ENCODE peak calls at places on chromosomes 13 and 19, in ten cellular contexts. One of them, this sample, is unnamed.

GRCh38 chr19:57280913-57281425 is 684 bp downstream of the ZNF460 start:
- DNase-seq in kidney epithelial cell: no peak
- DNase-seq in fibroblast of the aortic adventitia: peak; percentile 15
- DNase-seq in AG04449: no peak
- DNase-seq in cardiac muscle cell: no peak
- DNase-seq in right atrium auricular region: no peak
- DNase-seq in heart right ventricle: no peak
- DNase-seq in cardiac fibroblast: peak; percentile 27
- DNase-seq in thoracic aorta: no peak
- DNase-seq in astrocyte of the cerebellum: no peak
- DNase-seq in this sample: peak; percentile 13

GRCh38 chr13:25645681-25646080 is 273.9 kb downstream of the ATP8A2 start:
- DNase-seq in kidney epithelial cell: no peak
- DNase-seq in fibroblast of the aortic adventitia: no peak
- DNase-seq in AG04449: no peak
- DNase-seq in cardiac muscle cell: no peak
- DNase-seq in right atrium auricular region: no peak
- DNase-seq in heart right ventricle: no peak
- DNase-seq in cardiac fibroblast: no peak
- DNase-seq in thoracic aorta: no peak
- DNase-seq in astrocyte of the cerebellum: no peak
- DNase-seq in this sample: no peak

GRCh38 chr13:25494708-25495411 is 123.1 kb downstream of the ATP8A2 start:
- DNase-seq in kidney epithelial cell: no peak
- DNase-seq in fibroblast of the aortic adventitia: no peak
- DNase-seq in AG04449: no peak
- DNase-seq in cardiac muscle cell: no peak
- DNase-seq in right atrium auricular region: no peak
- DNase-seq in heart right ventricle: no peak
- DNase-seq in cardiac fibroblast: no peak
- DNase-seq in thoracic aorta: no peak
- DNase-seq in astrocyte of the cerebellum: no peak
- DNase-seq in this sample: no peak

GRCh38 chr13:24043590-24044350 is 116.8 kb upstream of the SPATA13 start:
- DNase-seq in kidney epithelial cell: no peak
- DNase-seq in fibroblast of the aortic adventitia: no peak
- DNase-seq in AG04449: no peak
- DNase-seq in cardiac muscle cell: no peak
- DNase-seq in right atrium auricular region: no peak
- DNase-seq in heart right ventricle: no peak
- DNase-seq in cardiac fibroblast: no peak
- DNase-seq in thoracic aorta: no peak
- DNase-seq in astrocyte of the cerebellum: no peak
- DNase-seq in this sample: no peak

GRCh38 chr19:32041681-32042292 is 303.6 kb upstream of the ZNF507 start:
- DNase-seq in kidney epithelial cell: no peak
- DNase-seq in fibroblast of the aortic adventitia: peak; percentile 41
- DNase-seq in AG04449: no peak
- DNase-seq in cardiac muscle cell: peak; percentile 56
- DNase-seq in right atrium auricular region: no peak
- DNase-seq in heart right ventricle: peak; percentile 57
- DNase-seq in cardiac fibroblast: peak; percentile 28
- DNase-seq in thoracic aorta: no peak
- DNase-seq in astrocyte of the cerebellum: peak; percentile 18
- DNase-seq in this sample: peak; percentile 30

GRCh38 chr13:44068737-44069136 is 189.0 kb downstream of the LACC1 start:
- DNase-seq in kidney epithelial cell: no peak
- DNase-seq in fibroblast of the aortic adventitia: peak; percentile 39
- DNase-seq in AG04449: no peak
- DNase-seq in cardiac muscle cell: peak; percentile 50
- DNase-seq in right atrium auricular region: no peak
- DNase-seq in heart right ventricle: no peak
- DNase-seq in cardiac fibroblast: peak; percentile 76
- DNase-seq in thoracic aorta: no peak
- DNase-seq in astrocyte of the cerebellum: peak; percentile 19
- DNase-seq in this sample: peak; percentile 40

GRCh38 chr19:29255006-29255405 is 42.1 kb upstream of the UQCRFS1 start:
- DNase-seq in kidney epithelial cell: no peak
- DNase-seq in fibroblast of the aortic adventitia: no peak
- DNase-seq in AG04449: no peak
- DNase-seq in cardiac muscle cell: no peak
- DNase-seq in right atrium auricular region: no peak
- DNase-seq in heart right ventricle: no peak
- DNase-seq in cardiac fibroblast: no peak
- DNase-seq in thoracic aorta: no peak
- DNase-seq in astrocyte of the cerebellum: no peak
- DNase-seq in this sample: no peak

GRCh38 chr19:3006075-3006767 is 22.9 kb downstream of the TLE2 start:
- DNase-seq in kidney epithelial cell: no peak
- DNase-seq in fibroblast of the aortic adventitia: no peak
- DNase-seq in AG04449: no peak
- DNase-seq in cardiac muscle cell: no peak
- DNase-seq in right atrium auricular region: no peak
- DNase-seq in heart right ventricle: no peak
- DNase-seq in cardiac fibroblast: no peak
- DNase-seq in thoracic aorta: no peak
- DNase-seq in astrocyte of the cerebellum: no peak
- DNase-seq in this sample: no peak

GRCh38 chr13:106905380-106906259 is 337.7 kb upstream of the ARGLU1 start:
- DNase-seq in kidney epithelial cell: no peak
- DNase-seq in fibroblast of the aortic adventitia: no peak
- DNase-seq in AG04449: no peak
- DNase-seq in cardiac muscle cell: no peak
- DNase-seq in right atrium auricular region: no peak
- DNase-seq in heart right ventricle: peak; percentile 14
- DNase-seq in cardiac fibroblast: no peak
- DNase-seq in thoracic aorta: no peak
- DNase-seq in astrocyte of the cerebellum: no peak
- DNase-seq in this sample: no peak

GRCh38 chr19:7611541-7612279 is 16.0 kb downstream of the CAMSAP3 start:
- DNase-seq in kidney epithelial cell: no peak
- DNase-seq in fibroblast of the aortic adventitia: no peak
- DNase-seq in AG04449: no peak
- DNase-seq in cardiac muscle cell: no peak
- DNase-seq in right atrium auricular region: no peak
- DNase-seq in heart right ventricle: no peak
- DNase-seq in cardiac fibroblast: no peak
- DNase-seq in thoracic aorta: no peak
- DNase-seq in astrocyte of the cerebellum: no peak
- DNase-seq in this sample: no peak

GRCh38 chr13:69856331-69856730 is 251.3 kb upstream of the ATXN8OS start:
- DNase-seq in kidney epithelial cell: peak; percentile 68
- DNase-seq in fibroblast of the aortic adventitia: no peak
- DNase-seq in AG04449: no peak
- DNase-seq in cardiac muscle cell: no peak
- DNase-seq in right atrium auricular region: no peak
- DNase-seq in heart right ventricle: no peak
- DNase-seq in cardiac fibroblast: no peak
- DNase-seq in thoracic aorta: no peak
- DNase-seq in astrocyte of the cerebellum: peak; percentile 6
- DNase-seq in this sample: no peak

GRCh38 chr13:23579072-23579885 is 9.1 kb downstream of the TNFRSF19 start:
- DNase-seq in kidney epithelial cell: no peak
- DNase-seq in fibroblast of the aortic adventitia: peak; percentile 66
- DNase-seq in AG04449: no peak
- DNase-seq in cardiac muscle cell: peak; percentile 90
- DNase-seq in right atrium auricular region: peak; percentile 91
- DNase-seq in heart right ventricle: peak; percentile 95
- DNase-seq in cardiac fibroblast: peak; percentile 86
- DNase-seq in thoracic aorta: peak; percentile 39
- DNase-seq in astrocyte of the cerebellum: peak; percentile 56
- DNase-seq in this sample: peak; percentile 85

GRCh38 chr19:33100894-33101644 is 20.1 kb downstream of the GPATCH1 start:
- DNase-seq in kidney epithelial cell: no peak
- DNase-seq in fibroblast of the aortic adventitia: no peak
- DNase-seq in AG04449: no peak
- DNase-seq in cardiac muscle cell: no peak
- DNase-seq in right atrium auricular region: no peak
- DNase-seq in heart right ventricle: no peak
- DNase-seq in cardiac fibroblast: no peak
- DNase-seq in thoracic aorta: no peak
- DNase-seq in astrocyte of the cerebellum: no peak
- DNase-seq in this sample: no peak

GRCh38 chr13:43377955-43378354 is 354.6 kb downstream of the DNAJC15 start:
- DNase-seq in kidney epithelial cell: no peak
- DNase-seq in fibroblast of the aortic adventitia: peak; percentile 93
- DNase-seq in AG04449: no peak
- DNase-seq in cardiac muscle cell: peak; percentile 40
- DNase-seq in right atrium auricular region: no peak
- DNase-seq in heart right ventricle: no peak
- DNase-seq in cardiac fibroblast: peak; percentile 85
- DNase-seq in thoracic aorta: no peak
- DNase-seq in astrocyte of the cerebellum: no peak
- DNase-seq in this sample: no peak

DNA sequence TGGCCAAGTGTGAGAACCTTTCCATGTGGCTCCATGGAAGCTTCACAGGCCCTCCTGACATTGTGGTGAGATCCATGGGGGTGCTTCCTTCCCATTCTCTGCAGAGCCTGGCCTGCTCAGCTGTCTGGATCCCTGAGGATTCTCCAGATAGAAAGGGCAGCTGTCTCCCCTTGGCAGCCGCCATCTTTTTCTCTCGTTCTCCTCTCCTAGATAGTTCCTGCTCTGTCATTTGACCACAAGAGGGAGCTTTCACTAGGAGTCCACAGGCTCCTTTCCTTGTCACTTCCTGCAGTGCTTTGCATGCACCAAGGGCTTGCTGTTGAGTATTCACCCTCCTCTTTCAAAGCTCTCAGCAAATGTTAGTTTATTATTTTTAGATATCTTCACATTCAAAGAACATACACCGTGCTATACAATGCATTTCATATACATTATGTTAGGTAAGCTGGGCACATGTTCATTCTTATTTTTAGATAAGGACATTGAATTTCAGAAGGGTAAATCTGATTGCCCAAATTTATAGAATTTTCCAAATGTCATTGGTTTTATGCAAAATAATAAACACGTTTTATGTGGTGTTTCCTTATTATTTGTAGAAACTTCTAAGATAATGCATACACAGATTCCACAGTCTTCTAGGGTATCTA is 133.2 kb downstream of the FRY start:
- DNase-seq in kidney epithelial cell: no peak
- DNase-seq in fibroblast of the aortic adventitia: peak; percentile 77
- DNase-seq in AG04449: no peak
- DNase-seq in cardiac muscle cell: peak; percentile 84
- DNase-seq in right atrium auricular region: no peak
- DNase-seq in heart right ventricle: no peak
- DNase-seq in cardiac fibroblast: peak; percentile 86
- DNase-seq in thoracic aorta: no peak
- DNase-seq in astrocyte of the cerebellum: peak; percentile 45
- DNase-seq in this sample: peak; percentile 65
- TF ChIP-seq CTCF in kidney epithelial cell: peak; percentile 71
- TF ChIP-seq CTCF in fibroblast of the aortic adventitia: peak; percentile 74
- TF ChIP-seq CTCF in AG04449: peak; percentile 71
- TF ChIP-seq CTCF in cardiac muscle cell: peak; percentile 77
- TF ChIP-seq CTCF in right atrium auricular region: peak; percentile 58
- TF ChIP-seq CTCF in heart right ventricle: peak; percentile 49
- TF ChIP-seq CTCF in cardiac fibroblast: peak; percentile 86
- TF ChIP-seq CTCF in thoracic aorta: peak; percentile 10
- TF ChIP-seq CTCF in astrocyte of the cerebellum: peak; percentile 77
- TF ChIP-seq CTCF in this sample: peak; percentile 74

GRCh38 chr13:59409651-59410200 is 754.0 kb downstream of the DIAPH3 start:
- DNase-seq in kidney epithelial cell: no peak
- DNase-seq in fibroblast of the aortic adventitia: no peak
- DNase-seq in AG04449: no peak
- DNase-seq in cardiac muscle cell: no peak
- DNase-seq in right atrium auricular region: no peak
- DNase-seq in heart right ventricle: no peak
- DNase-seq in cardiac fibroblast: no peak
- DNase-seq in thoracic aorta: no peak
- DNase-seq in astrocyte of the cerebellum: no peak
- DNase-seq in this sample: no peak
- H3K4me3 ChIP-seq in kidney epithelial cell: no peak overlapping the region
- H3K4me3 ChIP-seq in fibroblast of the aortic adventitia: no peak overlapping the region
- H3K4me3 ChIP-seq in AG04449: no peak overlapping the region
- H3K4me3 ChIP-seq in cardiac muscle cell: no peak overlapping the region
- H3K4me3 ChIP-seq in right atrium auricular region: no peak overlapping the region
- H3K4me3 ChIP-seq in heart right ventricle: no peak overlapping the region
- H3K4me3 ChIP-seq in cardiac fibroblast: no peak overlapping the region
- H3K4me3 ChIP-seq in thoracic aorta: no peak overlapping the region
- H3K4me3 ChIP-seq in astrocyte of the cerebellum: no peak overlapping the region
- H3K4me3 ChIP-seq in this sample: no peak overlapping the region

GRCh38 chr13:94950303-94950702 is 238.0 kb upstream of the SOX21 start:
- DNase-seq in kidney epithelial cell: no peak
- DNase-seq in fibroblast of the aortic adventitia: peak; percentile 7
- DNase-seq in AG04449: no peak
- DNase-seq in cardiac muscle cell: peak; percentile 20
- DNase-seq in right atrium auricular region: no peak
- DNase-seq in heart right ventricle: no peak
- DNase-seq in cardiac fibroblast: no peak
- DNase-seq in thoracic aorta: no peak
- DNase-seq in astrocyte of the cerebellum: no peak
- DNase-seq in this sample: peak; percentile 19
- TF ChIP-seq CTCF in kidney epithelial cell: no peak
- TF ChIP-seq CTCF in fibroblast of the aortic adventitia: no peak
- TF ChIP-seq CTCF in AG04449: no peak
- TF ChIP-seq CTCF in cardiac muscle cell: peak; percentile 5
- TF ChIP-seq CTCF in right atrium auricular region: no peak
- TF ChIP-seq CTCF in heart right ventricle: no peak
- TF ChIP-seq CTCF in cardiac fibroblast: no peak
- TF ChIP-seq CTCF in thoracic aorta: no peak
- TF ChIP-seq CTCF in astrocyte of the cerebellum: peak; percentile 16
- TF ChIP-seq CTCF in this sample: peak; percentile 28

GRCh38 chr19:45153339-45154063 is 7.3 kb downstream of the NKPD1 start:
- DNase-seq in kidney epithelial cell: no peak
- DNase-seq in fibroblast of the aortic adventitia: peak; percentile 42
- DNase-seq in AG04449: no peak
- DNase-seq in cardiac muscle cell: peak; percentile 68
- DNase-seq in right atrium auricular region: no peak
- DNase-seq in heart right ventricle: peak; percentile 40
- DNase-seq in cardiac fibroblast: peak; percentile 34
- DNase-seq in thoracic aorta: no peak
- DNase-seq in astrocyte of the cerebellum: no peak
- DNase-seq in this sample: peak; percentile 61

GRCh38 chr19:45156231-45156630 is 4.6 kb downstream of the NKPD1 start:
- DNase-seq in kidney epithelial cell: no peak
- DNase-seq in fibroblast of the aortic adventitia: no peak
- DNase-seq in AG04449: no peak
- DNase-seq in cardiac muscle cell: no peak
- DNase-seq in right atrium auricular region: no peak
- DNase-seq in heart right ventricle: no peak
- DNase-seq in cardiac fibroblast: no peak
- DNase-seq in thoracic aorta: no peak
- DNase-seq in astrocyte of the cerebellum: no peak
- DNase-seq in this sample: no peak

GRCh38 chr19:45152504-45153338 is 8.1 kb downstream of the NKPD1 start:
- DNase-seq in kidney epithelial cell: no peak
- DNase-seq in fibroblast of the aortic adventitia: peak; percentile 40
- DNase-seq in AG04449: no peak
- DNase-seq in cardiac muscle cell: peak; percentile 72
- DNase-seq in right atrium auricular region: peak; percentile 61
- DNase-seq in heart right ventricle: peak; percentile 39
- DNase-seq in cardiac fibroblast: peak; percentile 54
- DNase-seq in thoracic aorta: no peak
- DNase-seq in astrocyte of the cerebellum: no peak
- DNase-seq in this sample: peak; percentile 66

GRCh38 chr19:45151821-45152503 is 8.8 kb downstream of the NKPD1 start:
- DNase-seq in kidney epithelial cell: no peak
- DNase-seq in fibroblast of the aortic adventitia: no peak
- DNase-seq in AG04449: no peak
- DNase-seq in cardiac muscle cell: no peak
- DNase-seq in right atrium auricular region: no peak
- DNase-seq in heart right ventricle: no peak
- DNase-seq in cardiac fibroblast: no peak
- DNase-seq in thoracic aorta: no peak
- DNase-seq in astrocyte of the cerebellum: no peak
- DNase-seq in this sample: no peak

GRCh38 chr19:45154064-45154827 is 6.5 kb downstream of the NKPD1 start:
- DNase-seq in kidney epithelial cell: no peak
- DNase-seq in fibroblast of the aortic adventitia: peak; percentile 83
- DNase-seq in AG04449: peak; percentile 4
- DNase-seq in cardiac muscle cell: peak; percentile 94
- DNase-seq in right atrium auricular region: peak; percentile 67
- DNase-seq in heart right ventricle: no peak
- DNase-seq in cardiac fibroblast: peak; percentile 89
- DNase-seq in thoracic aorta: no peak
- DNase-seq in astrocyte of the cerebellum: peak; percentile 59
- DNase-seq in this sample: peak; percentile 96
- H3K4me3 ChIP-seq in kidney epithelial cell: no peak overlapping the region
- H3K4me3 ChIP-seq in fibroblast of the aortic adventitia: no peak overlapping the region
- H3K4me3 ChIP-seq in AG04449: no peak overlapping the region
- H3K4me3 ChIP-seq in cardiac muscle cell: peak overlapping the region; percentile 1
- H3K4me3 ChIP-seq in right atrium auricular region: peak overlapping the region; percentile 2
- H3K4me3 ChIP-seq in heart right ventricle: no peak overlapping the region
- H3K4me3 ChIP-seq in cardiac fibroblast: peak overlapping the region; percentile 2
- H3K4me3 ChIP-seq in thoracic aorta: peak overlapping the region; percentile 60
- H3K4me3 ChIP-seq in astrocyte of the cerebellum: peak overlapping the region; percentile 4
- H3K4me3 ChIP-seq in this sample: no peak overlapping the region